ENCODE peak calls at places on chromosomes 11 and 22, in five cellular contexts. G, M, J, H and C are unnamed samples.

GRCh38 chr22:37253164-37253660 is 9.1 kb upstream of the RAC2 start:
- DNase-seq in M (peak), H (no peak), G (no peak), J (no peak), C (no peak)

GRCh38 chr22:19234126-19234896 is 55.8 kb upstream of the SLC25A1 start:
- DNase-seq in J (no peak), G (no peak), M (no peak), H (no peak), C (no peak)

GRCh38 chr11:35274909-35275807 is 136.2 kb downstream of the CD44 start:
- DNase-seq in H (peak), M (no peak), J (peak), G (no peak), C (no peak)

GRCh38 chr22:29797351-29797750 is 30.2 kb downstream of the UQCR10 start:
- DNase-seq in G (no peak), M (no peak), J (no peak), H (no peak), C (no peak)

GRCh38 chr22:34105461-34106062 is 185.3 kb upstream of the LARGE1 start:
- DNase-seq in M (peak), G (peak), J (no peak), H (peak), C (no peak)

GRCh38 chr11:114085965-114086364 is 26.5 kb downstream of the ZBTB16 start:
- DNase-seq in M (no peak), G (no peak), J (no peak), H (no peak), C (no peak)

GRCh38 chr11:45180158-45180887 is 33.9 kb downstream of the PRDM11 start:
- DNase-seq in J (peak), G (peak), M (peak), H (peak), C (no peak)

GRCh38 chr11:14012836-14013235 is 50.3 kb downstream of the SPON1 start:
- DNase-seq in G (no peak), H (no peak), M (no peak), J (no peak), C (no peak)

GRCh38 chr11:75344761-75345454 is 6.6 kb downstream of the ARRB1 start:
- DNase-seq in M (no peak), J (no peak), H (no peak), G (no peak), C (no peak)

GRCh38 chr11:49995559-49995958 is 13.2 kb upstream of the OR4C12 start:
- DNase-seq in G (peak), J (no peak), M (peak), H (no peak), C (no peak)

GRCh38 chr11:86724137-86724536 is 51.7 kb upstream of the ME3 start:
- DNase-seq in H (no peak), J (no peak), G (no peak), M (no peak), C (no peak)

GRCh38 chr22:45083659-45084305 is 74.0 kb upstream of the PHF21B start:
- DNase-seq in J (no peak), M (no peak), H (no peak), G (peak), C (no peak)

GRCh38 chr11:8025816-8026215 is 38.7 kb downstream of the EIF3F start:
- DNase-seq in J (no peak), G (no peak), M (no peak), H (no peak), C (no peak)

GRCh38 chr11:72856065-72856464 is 41.9 kb downstream of the ATG16L2 start:
- DNase-seq in M (no peak), J (no peak), H (peak), G (no peak), C (no peak)

GRCh38 chr22:20429254-20430100 is 8.1 kb downstream of the SCARF2 start:
- DNase-seq in H (peak), J (peak), G (peak), M (peak), C (peak)

GRCh38 chr11:74316772-74317505 is 5.5 kb upstream of the P4HA3 start:
- DNase-seq in G (no peak), J (no peak), H (no peak), M (no peak), C (no peak)

GRCh38 chr22:38016182-38017078 is 32.1 kb upstream of the SOX10 start:
- DNase-seq in G (no peak), J (no peak), H (peak), M (no peak), C (no peak)

GRCh38 chr22:50503475-50504145 is 3.9 kb downstream of the LMF2 start:
- DNase-seq in G (peak), H (no peak), M (peak), J (no peak), C (no peak)

GRCh38 chr11:128691802-128692749 is 1.8 kb upstream of the FLI1 start:
- DNase-seq in J (no peak), M (peak), G (no peak), H (peak), C (no peak)

GRCh38 chr22:49849161-49850020 is 4.3 kb upstream of the ZBED4 start:
- DNase-seq in H (no peak), M (peak), J (peak), G (no peak), C (no peak)

GRCh38 chr22:49404576-49405199 is 423.0 kb downstream of the BRD1 start:
- DNase-seq in H (no peak), J (peak), M (no peak), G (no peak), C (no peak)

GRCh38 chr22:24005201-24005600 is at the start of gene GSTT4:
- DNase-seq in H (peak), M (no peak), J (no peak), G (no peak), C (no peak)

GRCh38 chr11:111225871-111226270 is 19.7 kb upstream of the POU2AF2 start:
- DNase-seq in J (no peak), G (no peak), M (no peak), H (no peak), C (no peak)

GRCh38 chr11:10405858-10406592 is 49.0 kb upstream of the AMPD3 start:
- DNase-seq in J (peak), M (peak), H (peak), G (peak), C (no peak)

GRCh38 chr11:19980388-19980787 is 179.9 kb downstream of the DBX1 start:
- DNase-seq in H (no peak), M (no peak), J (no peak), G (no peak), C (no peak)

GRCh38 chr11:131754671-131755070 is 384.3 kb downstream of the NTM start:
- DNase-seq in H (no peak), G (no peak), M (no peak), J (no peak), C (no peak)

GRCh38 chr11:116162086-116162485 is 610.7 kb downstream of the BUD13 start:
- DNase-seq in H (no peak), G (no peak), M (no peak), J (no peak), C (no peak)

GRCh38 chr11:71251761-71252433 is 480 bp downstream of the SHANK2 start:
- DNase-seq in J (peak), H (peak), G (no peak), M (peak), C (no peak)

GRCh38 chr11:101797335-101797734 is 117.5 kb upstream of the CEP126 start:
- DNase-seq in J (no peak), M (no peak), G (no peak), H (no peak), C (no peak)

GRCh38 chr11:115606223-115607220 is 102.3 kb upstream of the CADM1 start:
- DNase-seq in M (no peak), H (peak), G (no peak), J (no peak), C (no peak)

GRCh38 chr11:5257296-5257695 is 2.7 kb upstream of the HBG2 start:
- DNase-seq in J (no peak), M (no peak), G (no peak), H (no peak), C (no peak)

GRCh38 chr22:26648011-26648497 is 9.3 kb upstream of the MIAT start:
- DNase-seq in J (no peak), H (no peak), G (peak), M (peak), C (peak)

GRCh38 chr22:35777335-35777975 is 59.8 kb downstream of the APOL5 start:
- DNase-seq in J (no peak), G (no peak), M (no peak), H (no peak), C (no peak)

GRCh38 chr11:67416416-67417335 is 1.2 kb downstream of the CARNS1 start:
- DNase-seq in J (no peak), G (peak), M (no peak), H (no peak), C (peak)

GRCh38 chr11:9726313-9727022 is 62.6 kb downstream of the SWAP70 start:
- DNase-seq in H (no peak), G (no peak), J (no peak), M (no peak), C (no peak)

GRCh38 chr22:41050873-41051272 is 41.5 kb upstream of the EP300 start:
- DNase-seq in J (no peak), G (no peak), H (no peak), M (no peak), C (no peak)

GRCh38 chr11:76030286-76030685 is 176.0 kb downstream of the WNT11 start:
- DNase-seq in J (no peak), G (no peak), H (no peak), M (no peak), C (no peak)

GRCh38 chr22:30223303-30223702 is 23.3 kb downstream of the LIF start:
- DNase-seq in G (no peak), H (no peak), J (no peak), M (no peak), C (no peak)

GRCh38 chr11:61357233-61357893 is 4.3 kb downstream of the CYB561A3 start:
- DNase-seq in G (no peak), H (no peak), M (no peak), J (no peak), C (no peak)